ENCODE peak calls at places on chromosomes 6 and 20, in eight cellular contexts. One of them, this sample, is unnamed.

GRCh38 chr20:37598101-37598530 is 70.4 kb upstream of the BLCAP start:
- DNase-seq in cardiac fibroblast: no peak
- DNase-seq in cardiac muscle cell: no peak
- DNase-seq in GM12865: no peak
- DNase-seq in transverse colon: no peak
- DNase-seq in PC-3: no peak
- DNase-seq in coronary artery: no peak
- DNase-seq in fibroblast of lung: no peak
- DNase-seq in this sample: no peak

GRCh38 chr6:92887871-92888270 is 531.5 kb downstream of the EPHA7 start:
- DNase-seq in coronary artery: no peak
- DNase-seq in transverse colon: no peak
- DNase-seq in fibroblast of lung: no peak
- DNase-seq in PC-3: no peak
- DNase-seq in GM12865: no peak
- DNase-seq in cardiac muscle cell: no peak
- DNase-seq in cardiac fibroblast: no peak
- DNase-seq in this sample: no peak

GRCh38 chr20:25493137-25493536 is 85.7 kb downstream of the GINS1 start:
- DNase-seq in cardiac muscle cell: no peak
- DNase-seq in GM12865: no peak
- DNase-seq in coronary artery: no peak
- DNase-seq in fibroblast of lung: no peak
- DNase-seq in PC-3: no peak
- DNase-seq in transverse colon: no peak
- DNase-seq in cardiac fibroblast: no peak
- DNase-seq in this sample: no peak

GRCh38 chr20:17835240-17835940 is 133.2 kb downstream of the SNX5 start:
- DNase-seq in fibroblast of lung: peak
- DNase-seq in cardiac muscle cell: peak
- DNase-seq in GM12865: no peak
- DNase-seq in PC-3: peak
- DNase-seq in transverse colon: peak
- DNase-seq in coronary artery: peak
- DNase-seq in cardiac fibroblast: peak
- DNase-seq in this sample: no peak

GRCh38 chr6:134111062-134111677 is 58.7 kb upstream of the SLC2A12 start:
- DNase-seq in fibroblast of lung: peak
- DNase-seq in cardiac fibroblast: peak
- DNase-seq in coronary artery: no peak
- DNase-seq in cardiac muscle cell: peak
- DNase-seq in GM12865: peak
- DNase-seq in transverse colon: peak
- DNase-seq in PC-3: peak
- DNase-seq in this sample: no peak

GRCh38 chr6:2810092-2810671 is 31.5 kb downstream of the SERPINB1 start:
- DNase-seq in cardiac muscle cell: peak
- DNase-seq in GM12865: no peak
- DNase-seq in transverse colon: peak
- DNase-seq in PC-3: peak
- DNase-seq in fibroblast of lung: no peak
- DNase-seq in cardiac fibroblast: no peak
- DNase-seq in coronary artery: no peak
- DNase-seq in this sample: no peak

GRCh38 chr20:53829706-53830521 is 236.3 kb upstream of the ZNF217 start:
- DNase-seq in cardiac fibroblast: peak
- DNase-seq in GM12865: peak
- DNase-seq in PC-3: peak
- DNase-seq in coronary artery: no peak
- DNase-seq in transverse colon: peak
- DNase-seq in fibroblast of lung: peak
- DNase-seq in cardiac muscle cell: peak
- DNase-seq in this sample: no peak

GRCh38 chr20:1467355-1468116 is 887 bp upstream of the NSFL1C start:
- DNase-seq in cardiac muscle cell: no peak
- DNase-seq in GM12865: no peak
- DNase-seq in PC-3: no peak
- DNase-seq in fibroblast of lung: no peak
- DNase-seq in transverse colon: peak
- DNase-seq in cardiac fibroblast: no peak
- DNase-seq in coronary artery: no peak
- DNase-seq in this sample: no peak

GRCh38 chr6:139644821-139645220 is 270.4 kb upstream of the CITED2 start:
- DNase-seq in transverse colon: no peak
- DNase-seq in PC-3: no peak
- DNase-seq in cardiac fibroblast: peak
- DNase-seq in GM12865: no peak
- DNase-seq in cardiac muscle cell: peak
- DNase-seq in fibroblast of lung: peak
- DNase-seq in coronary artery: no peak
- DNase-seq in this sample: peak

GRCh38 chr6:113936093-113936934 is 34.6 kb downstream of the HDAC2 start:
- DNase-seq in fibroblast of lung: peak
- DNase-seq in cardiac fibroblast: peak
- DNase-seq in GM12865: peak
- DNase-seq in PC-3: peak
- DNase-seq in cardiac muscle cell: peak
- DNase-seq in coronary artery: no peak
- DNase-seq in transverse colon: no peak
- DNase-seq in this sample: peak

GRCh38 chr20:13173201-13173600 is 47.9 kb upstream of the ISM1 start:
- DNase-seq in GM12865: no peak
- DNase-seq in coronary artery: no peak
- DNase-seq in fibroblast of lung: no peak
- DNase-seq in cardiac muscle cell: no peak
- DNase-seq in PC-3: peak
- DNase-seq in cardiac fibroblast: no peak
- DNase-seq in transverse colon: no peak
- DNase-seq in this sample: no peak

GRCh38 chr6:166351715-166352285 is 9.5 kb upstream of the SFT2D1 start:
- DNase-seq in PC-3: peak
- DNase-seq in GM12865: peak
- DNase-seq in transverse colon: peak
- DNase-seq in cardiac muscle cell: peak
- DNase-seq in fibroblast of lung: peak
- DNase-seq in coronary artery: no peak
- DNase-seq in cardiac fibroblast: peak
- DNase-seq in this sample: no peak
- H3K4me3 ChIP-seq in PC-3: no peak
- H3K4me3 ChIP-seq in GM12865: no peak
- H3K4me3 ChIP-seq in transverse colon: no peak
- H3K4me3 ChIP-seq in cardiac muscle cell: no peak
- H3K4me3 ChIP-seq in fibroblast of lung: no peak
- H3K4me3 ChIP-seq in coronary artery: no peak
- H3K4me3 ChIP-seq in cardiac fibroblast: no peak
- H3K4me3 ChIP-seq in this sample: no peak

GRCh38 chr6:27619436-27619835 is 146.5 kb upstream of the ZNF184 start:
- DNase-seq in cardiac fibroblast: no peak
- DNase-seq in cardiac muscle cell: no peak
- DNase-seq in fibroblast of lung: no peak
- DNase-seq in GM12865: no peak
- DNase-seq in transverse colon: no peak
- DNase-seq in coronary artery: no peak
- DNase-seq in PC-3: no peak
- DNase-seq in this sample: no peak

GRCh38 chr6:27617046-27617687 is 144.3 kb upstream of the ZNF184 start:
- DNase-seq in PC-3: peak
- DNase-seq in cardiac muscle cell: peak
- DNase-seq in fibroblast of lung: peak
- DNase-seq in coronary artery: no peak
- DNase-seq in cardiac fibroblast: peak
- DNase-seq in transverse colon: no peak
- DNase-seq in GM12865: peak
- DNase-seq in this sample: no peak

GRCh38 chr6:27623103-27623502 is 150.2 kb upstream of the ZNF184 start:
- DNase-seq in transverse colon: no peak
- DNase-seq in PC-3: peak
- DNase-seq in GM12865: no peak
- DNase-seq in cardiac fibroblast: no peak
- DNase-seq in cardiac muscle cell: no peak
- DNase-seq in fibroblast of lung: no peak
- DNase-seq in coronary artery: no peak
- DNase-seq in this sample: no peak

GRCh38 chr6:27616313-27617045 is 143.6 kb upstream of the ZNF184 start:
- DNase-seq in cardiac muscle cell: no peak
- DNase-seq in PC-3: no peak
- DNase-seq in GM12865: no peak
- DNase-seq in fibroblast of lung: no peak
- DNase-seq in cardiac fibroblast: no peak
- DNase-seq in transverse colon: no peak
- DNase-seq in coronary artery: no peak
- DNase-seq in this sample: no peak

DNA sequence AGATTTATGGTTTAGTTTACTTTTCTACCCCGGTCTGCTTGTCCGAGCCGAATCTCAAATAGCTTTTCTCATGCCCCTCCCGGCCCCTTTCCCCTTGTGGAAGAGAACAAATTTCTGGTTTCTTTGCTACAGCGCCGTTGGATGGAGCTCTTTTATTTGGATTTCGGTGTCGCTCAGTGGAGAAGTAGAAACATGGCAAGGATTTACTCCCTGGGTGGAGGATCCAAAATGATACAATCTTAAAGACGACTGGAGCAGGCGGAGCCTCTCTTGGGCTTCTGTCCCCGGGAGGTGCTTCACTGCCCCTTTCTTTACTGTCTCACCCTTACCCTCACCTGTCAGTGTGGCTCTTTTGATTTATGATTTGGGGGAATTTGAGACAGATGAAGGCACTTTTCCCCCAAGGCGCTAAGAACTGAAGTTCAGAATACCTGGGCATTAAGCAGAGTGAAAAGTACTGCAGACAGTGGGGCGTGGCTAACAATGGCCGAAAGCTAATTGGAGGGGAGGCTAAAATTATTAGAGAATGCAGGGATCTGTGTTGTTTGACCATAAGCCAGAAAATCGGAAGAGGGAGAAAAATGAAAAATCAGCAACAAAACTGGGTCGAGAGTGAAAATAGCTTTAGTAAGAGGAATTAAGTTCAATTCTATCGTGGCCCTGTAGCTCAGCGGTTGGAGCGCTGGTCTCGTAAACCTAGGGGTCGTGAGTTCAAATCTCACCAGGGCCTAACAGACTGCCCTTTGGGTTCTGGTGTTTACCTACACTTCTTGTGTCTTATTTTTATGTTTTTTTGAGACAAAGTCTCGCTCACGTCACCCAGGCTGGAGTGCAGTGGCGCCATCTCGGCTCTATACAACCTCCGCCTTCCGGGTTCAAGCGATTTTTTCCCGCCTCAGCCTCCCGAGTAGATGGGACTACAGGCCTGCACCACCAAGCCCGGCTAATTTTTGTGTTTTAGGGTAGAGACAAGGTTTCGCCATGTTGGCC is 145.1 kb upstream of the ZNF184 start:
- DNase-seq in fibroblast of lung: peak
- DNase-seq in transverse colon: no peak
- DNase-seq in cardiac fibroblast: peak
- DNase-seq in GM12865: peak
- DNase-seq in coronary artery: no peak
- DNase-seq in cardiac muscle cell: peak
- DNase-seq in PC-3: peak
- DNase-seq in this sample: no peak
- TF ChIP-seq CTCF in fibroblast of lung: no peak
- TF ChIP-seq CTCF in transverse colon: no peak
- TF ChIP-seq CTCF in cardiac fibroblast: no peak
- TF ChIP-seq CTCF in GM12865: no peak
- TF ChIP-seq CTCF in coronary artery: no peak
- TF ChIP-seq CTCF in cardiac muscle cell: peak
- TF ChIP-seq CTCF in PC-3: peak
- TF ChIP-seq CTCF in this sample: no peak

GRCh38 chr6:116459927-116460326 is 1.2 kb upstream of the CALHM6 start:
- DNase-seq in GM12865: no peak
- DNase-seq in coronary artery: no peak
- DNase-seq in cardiac fibroblast: no peak
- DNase-seq in cardiac muscle cell: no peak
- DNase-seq in PC-3: no peak
- DNase-seq in transverse colon: no peak
- DNase-seq in fibroblast of lung: no peak
- DNase-seq in this sample: no peak

GRCh38 chr6:116458264-116458663 is 2.9 kb upstream of the CALHM6 start:
- DNase-seq in fibroblast of lung: no peak
- DNase-seq in PC-3: no peak
- DNase-seq in GM12865: no peak
- DNase-seq in coronary artery: no peak
- DNase-seq in cardiac muscle cell: no peak
- DNase-seq in cardiac fibroblast: no peak
- DNase-seq in transverse colon: no peak
- DNase-seq in this sample: no peak

GRCh38 chr6:116462516-116462915 is 1.3 kb downstream of the CALHM6 start:
- DNase-seq in fibroblast of lung: no peak
- DNase-seq in PC-3: no peak
- DNase-seq in GM12865: no peak
- DNase-seq in transverse colon: no peak
- DNase-seq in coronary artery: no peak
- DNase-seq in cardiac fibroblast: no peak
- DNase-seq in cardiac muscle cell: no peak
- DNase-seq in this sample: no peak

GRCh38 chr6:116461563-116462507 is 660 bp downstream of the CALHM6 start:
- DNase-seq in coronary artery: no peak
- DNase-seq in GM12865: peak
- DNase-seq in PC-3: no peak
- DNase-seq in cardiac fibroblast: peak
- DNase-seq in transverse colon: peak
- DNase-seq in cardiac muscle cell: peak
- DNase-seq in fibroblast of lung: peak
- DNase-seq in this sample: no peak

DNA sequence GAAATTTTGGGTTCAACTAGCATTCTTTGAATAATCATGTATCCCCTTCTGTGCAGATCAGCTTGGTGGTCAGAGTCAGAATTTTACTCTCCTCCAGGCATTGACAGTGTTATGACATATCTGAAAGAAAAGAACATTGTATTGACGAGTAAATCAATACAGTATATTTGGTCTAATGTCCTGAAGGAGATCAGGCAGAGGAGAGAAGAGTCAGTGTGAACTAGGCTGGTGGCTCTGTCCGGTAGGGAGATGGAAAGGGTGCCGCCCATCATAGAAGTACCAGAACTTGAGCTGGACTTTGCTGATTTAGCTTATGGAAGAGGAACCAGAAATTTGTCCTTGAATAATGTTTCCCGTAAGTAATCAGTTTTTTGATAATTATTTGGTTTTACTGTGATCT is at the start of gene CALHM6:
- DNase-seq in GM12865: no peak
- DNase-seq in fibroblast of lung: no peak
- DNase-seq in cardiac muscle cell: no peak
- DNase-seq in transverse colon: no peak
- DNase-seq in cardiac fibroblast: no peak
- DNase-seq in PC-3: no peak
- DNase-seq in coronary artery: no peak
- DNase-seq in this sample: no peak
- H3K4me3 ChIP-seq in GM12865: peak
- H3K4me3 ChIP-seq in fibroblast of lung: peak
- H3K4me3 ChIP-seq in cardiac muscle cell: peak
- H3K4me3 ChIP-seq in transverse colon: peak
- H3K4me3 ChIP-seq in cardiac fibroblast: peak
- H3K4me3 ChIP-seq in PC-3: no peak
- H3K4me3 ChIP-seq in coronary artery: peak
- H3K4me3 ChIP-seq in this sample: peak

DNA sequence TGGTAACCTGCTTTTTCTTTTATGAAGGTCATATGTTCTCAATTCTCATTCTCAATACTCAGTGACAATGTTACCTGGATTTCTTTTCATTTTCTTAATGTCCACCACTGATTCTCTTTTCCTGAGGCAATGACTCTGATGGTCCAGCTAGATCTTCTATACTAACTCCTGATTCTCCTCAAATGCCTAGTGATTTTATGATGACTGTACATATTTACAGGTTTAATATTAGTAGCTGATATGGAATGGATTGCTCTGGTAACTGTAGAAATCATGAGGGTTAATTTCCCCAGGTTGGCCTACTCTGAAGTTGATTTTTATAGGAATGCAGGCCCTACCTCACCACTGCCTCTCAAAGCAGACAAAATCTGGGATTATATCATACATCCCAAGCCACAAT is 308.6 kb upstream of the CNR1 start:
- DNase-seq in coronary artery: no peak
- DNase-seq in GM12865: no peak
- DNase-seq in fibroblast of lung: no peak
- DNase-seq in PC-3: no peak
- DNase-seq in cardiac fibroblast: no peak
- DNase-seq in transverse colon: no peak
- DNase-seq in cardiac muscle cell: no peak
- DNase-seq in this sample: no peak
- TF ChIP-seq CTCF in coronary artery: no peak
- TF ChIP-seq CTCF in GM12865: no peak
- TF ChIP-seq CTCF in fibroblast of lung: no peak
- TF ChIP-seq CTCF in PC-3: no peak
- TF ChIP-seq CTCF in cardiac fibroblast: no peak
- TF ChIP-seq CTCF in transverse colon: no peak
- TF ChIP-seq CTCF in cardiac muscle cell: no peak
- TF ChIP-seq CTCF in this sample: no peak